ENCODE peak calls at places on chromosomes 7 and 10, in six cellular contexts. R is stimulated activated CD4-positive, alpha-beta T cell treated with anti-CD3 and anti-CD28 coated beads, Interleukin-15, amount 100 ng/mL, for 24 hours; P is frontal cortex; E is Peyer's patch; M is GM18507; U is mesenchymal stem cell. Q is an unnamed sample.

GRCh38 chr7:99218406-99219184 is 10.7 kb upstream of the KPNA7 start:
- DNase-seq in M (no peak), R (no peak), U (no peak), P (no peak), E (no peak), Q (no peak)

GRCh38 chr7:115008465-115009114 is 86.7 kb downstream of the MDFIC start:
- DNase-seq in P (no peak), U (peak), R (no peak), M (no peak), E (peak), Q (peak)

GRCh38 chr10:5888843-5889623 is 660 bp downstream of the ANKRD16 start:
- DNase-seq in U (peak), E (peak), M (no peak), R (peak), P (no peak), Q (no peak)

GRCh38 chr7:130912086-130912909 is 178.3 kb upstream of the KLF14 start:
- DNase-seq in P (no peak), M (no peak), U (peak), R (no peak), E (no peak), Q (peak)

GRCh38 chr7:2309889-2310331 is 4.3 kb downstream of the SNX8 start:
- DNase-seq in R (no peak), M (no peak), E (no peak), P (no peak), U (peak), Q (peak)

GRCh38 chr10:63671317-63671937 is 150.2 kb downstream of the REEP3 start:
- DNase-seq in R (no peak), M (no peak), U (peak), P (no peak), E (no peak), Q (peak)

GRCh38 chr10:105952153-105952552 is 1212.4 kb downstream of the SORCS1 start:
- DNase-seq in E (no peak), M (no peak), P (no peak), U (peak), R (no peak), Q (peak)

GRCh38 chr10:95211606-95212279 is 17.7 kb downstream of the ACSM6 start:
- DNase-seq in U (no peak), E (no peak), M (no peak), P (no peak), R (no peak), Q (no peak)

GRCh38 chr7:142338633-142339501 is 81.0 kb upstream of the PRSS58 start:
- DNase-seq in R (no peak), M (no peak), U (peak), P (no peak), E (no peak), Q (peak)

GRCh38 chr10:51800725-51801455 is 101.5 kb upstream of the CSTF2T start:
- DNase-seq in U (no peak), P (no peak), M (no peak), R (no peak), E (no peak), Q (no peak)

GRCh38 chr10:27534341-27534740 is 30.2 kb downstream of the RAB18 start:
- DNase-seq in M (no peak), P (no peak), R (no peak), E (no peak), U (no peak), Q (no peak)

Q was measured in amniotic epithelial cell.